ENCODE peak calls at places on chromosomes 4 and X, in six cellular contexts. C is transverse colon, I is suprapubic skin, G is stomach, O is GM12878, S is H1. D is an unnamed sample.
A peak's percentile ranks its signal among the peaks of the same experiment; 100 is the strongest.

GRCh38 chr4:76989391-76990061 is 40.0 kb downstream of the SEPTIN11 start:
- DNase-seq in S (no peak), I (no peak), C (peak; percentile 54), O (no peak), G (no peak), D (no peak)

GRCh38 chrX:2446815-2447214 is 54.0 kb downstream of the DHRSX start:
- DNase-seq in S (no peak), G (no peak), O (no peak), C (no peak), I (no peak), D (no peak)

GRCh38 chr4:54427826-54428225 is 198.7 kb downstream of the PDGFRA start:
- DNase-seq in I (no peak), O (no peak), G (no peak), C (no peak), S (no peak), D (no peak)

GRCh38 chr4:76745264-76745663 is 152.7 kb downstream of the SOWAHB start:
- DNase-seq in C (no peak), O (no peak), G (no peak), I (no peak), S (no peak), D (no peak)

GRCh38 chr4:5378002-5378401 is 326.7 kb downstream of the STK32B start:
- DNase-seq in G (no peak), I (peak; percentile 69), C (no peak), O (no peak), S (no peak), D (no peak)

GRCh38 chr4:7421356-7422097 is 13.2 kb downstream of the PSAPL1 start:
- DNase-seq in C (no peak), G (peak; percentile 24), O (no peak), I (peak; percentile 70), S (peak; percentile 30), D (peak; percentile 55)

GRCh38 chr4:183391204-183391603 is 53.2 kb upstream of the CDKN2AIP start:
- DNase-seq in I (no peak), S (no peak), C (no peak), G (no peak), O (no peak), D (no peak)

GRCh38 chr4:8267077-8267476 is 2.5 kb upstream of the HTRA3 start:
- DNase-seq in I (peak; percentile 89), G (peak; percentile 85), S (peak; percentile 83), O (no peak), C (peak; percentile 67), D (peak; percentile 90)

GRCh38 chr4:47640911-47641310 is 155.8 kb downstream of the ATP10D start:
- DNase-seq in S (no peak), I (no peak), C (no peak), O (no peak), G (no peak), D (no peak)

GRCh38 chrX:75273483-75273882 is 402 bp upstream of the UPRT start:
- DNase-seq in O (no peak), G (no peak), S (no peak), I (no peak), C (no peak), D (no peak)

GRCh38 chr4:84877051-84877833 is 89.2 kb downstream of the WDFY3 start:
- DNase-seq in S (no peak), I (no peak), G (no peak), O (no peak), C (no peak), D (no peak)

GRCh38 chr4:62644372-62644771 is 1444.2 kb downstream of the ADGRL3 start:
- DNase-seq in O (no peak), I (no peak), S (no peak), G (no peak), C (peak; percentile 10), D (no peak)

GRCh38 chr4:182574706-182575105 is 331.5 kb downstream of the TENM3 start:
- DNase-seq in C (no peak), I (no peak), G (no peak), O (no peak), S (no peak), D (no peak)

GRCh38 chr4:55884093-55884850 is 30.8 kb downstream of the EXOC1 start:
- DNase-seq in G (no peak), I (no peak), O (no peak), S (no peak), C (no peak), D (no peak)

GRCh38 chrX:69298466-69299140 is 133.3 kb upstream of the PJA1 start:
- DNase-seq in I (no peak), S (no peak), O (no peak), C (no peak), G (no peak), D (no peak)

GRCh38 chrX:77446029-77446585 is 1.1 kb upstream of the FGF16 start:
- DNase-seq in O (no peak), G (no peak), I (no peak), S (peak; percentile 82), C (peak; percentile 10), D (no peak)

GRCh38 chrX:55758033-55758432 is 40.5 kb downstream of the RRAGB start:
- DNase-seq in O (no peak), I (no peak), S (no peak), G (no peak), C (no peak), D (no peak)
- TF ChIP-seq POLR2AphosphoS5 in O (no peak), I (no peak), S (no peak), G (no peak), C (no peak), D (no peak)

DNA sequence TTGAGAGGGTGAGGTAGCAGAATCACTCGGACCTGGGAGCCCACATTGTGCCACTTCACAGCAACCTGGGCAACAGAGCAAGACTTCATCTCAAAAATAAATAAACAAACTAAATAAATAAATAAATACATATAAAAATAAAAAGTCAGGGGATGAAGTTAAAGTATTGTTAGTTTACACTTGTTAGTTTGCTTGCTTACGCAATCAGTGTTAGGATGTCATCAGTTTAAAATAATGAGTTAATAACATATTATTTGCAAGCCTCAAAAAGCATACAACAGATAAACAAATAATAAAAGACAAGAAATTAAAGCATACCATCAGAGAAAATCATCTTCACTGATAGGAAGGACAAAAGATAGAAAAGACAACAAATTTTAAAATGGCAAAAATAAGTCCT is 891.1 kb upstream of the PCDH7 start:
- DNase-seq in I (no peak), S (no peak), O (no peak), C (no peak), G (no peak), D (no peak)
- TF ChIP-seq EP300 in I (no peak), S (no peak), O (no peak), C (no peak), G (no peak), D (no peak)

GRCh38 chr4:110032603-110033002 is 119.9 kb downstream of the EGF start:
- DNase-seq in I (no peak), C (no peak), S (no peak), G (no peak), O (no peak), D (peak; percentile 71)
- TF ChIP-seq POLR2AphosphoS5 in I (no peak), C (no peak), S (no peak), G (no peak), O (no peak), D (no peak)

GRCh38 chr4:41103657-41104056 is 110.7 kb downstream of the APBB2 start:
- DNase-seq in G (no peak), I (no peak), S (no peak), O (no peak), C (no peak), D (no peak)
- TF ChIP-seq EP300 in G (no peak), I (no peak), S (no peak), O (no peak), C (no peak), D (no peak)

DNA sequence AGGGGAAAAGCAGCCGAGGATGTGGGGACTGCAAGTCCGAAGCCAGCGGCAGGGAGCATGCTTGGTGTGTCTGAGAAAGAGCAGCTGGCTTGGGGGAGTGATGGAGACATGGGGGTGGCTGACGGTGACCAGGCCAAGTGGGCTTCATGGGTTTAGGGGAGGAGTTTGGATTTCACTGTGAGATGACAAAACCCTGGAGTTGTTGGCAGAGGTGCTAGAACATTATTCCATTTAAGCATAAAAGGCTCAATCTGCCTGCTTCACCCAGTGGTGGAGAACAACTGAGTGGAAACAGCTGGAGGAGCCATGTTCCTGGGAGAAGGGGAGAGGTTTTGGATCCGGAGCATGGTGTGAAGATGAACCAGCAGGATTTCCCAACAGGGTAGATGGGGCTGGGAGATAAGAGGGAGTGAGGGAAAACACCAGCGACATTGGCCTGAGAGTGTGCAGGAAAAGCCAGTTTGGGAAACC is 318.0 kb upstream of the TAPT1 start:
- DNase-seq in G (no peak), C (no peak), I (peak; percentile 84), O (no peak), S (no peak), D (peak; percentile 78)
- TF ChIP-seq POLR2AphosphoS5 in G (no peak), C (no peak), I (no peak), O (no peak), S (no peak), D (peak; percentile 18)

GRCh38 chr4:2043396-2044118 is 15.6 kb upstream of the NAT8L start:
- DNase-seq in O (no peak), C (no peak), I (peak; percentile 67), S (peak; percentile 42), G (no peak), D (no peak)

GRCh38 chr4:2042947-2043395 is 16.2 kb upstream of the NAT8L start:
- DNase-seq in C (no peak), S (no peak), I (peak; percentile 67), O (no peak), G (no peak), D (no peak)

GRCh38 chr4:2040391-2041233 is 18.5 kb upstream of the NAT8L start:
- DNase-seq in C (no peak), G (no peak), S (peak; percentile 69), I (peak; percentile 63), O (no peak), D (no peak)

GRCh38 chr4:2042207-2042946 is 16.8 kb upstream of the NAT8L start:
- DNase-seq in G (peak; percentile 49), C (peak; percentile 41), I (peak; percentile 67), O (no peak), S (peak; percentile 69), D (no peak)

GRCh38 chr4:2041234-2042130 is 17.6 kb upstream of the NAT8L start:
- DNase-seq in G (peak; percentile 80), C (peak; percentile 86), O (peak; percentile 34), S (peak; percentile 98), I (peak; percentile 86), D (peak; percentile 82)
- TF ChIP-seq EP300 in G (no peak), C (no peak), O (no peak), S (no peak), I (no peak), D (no peak)

DNA sequence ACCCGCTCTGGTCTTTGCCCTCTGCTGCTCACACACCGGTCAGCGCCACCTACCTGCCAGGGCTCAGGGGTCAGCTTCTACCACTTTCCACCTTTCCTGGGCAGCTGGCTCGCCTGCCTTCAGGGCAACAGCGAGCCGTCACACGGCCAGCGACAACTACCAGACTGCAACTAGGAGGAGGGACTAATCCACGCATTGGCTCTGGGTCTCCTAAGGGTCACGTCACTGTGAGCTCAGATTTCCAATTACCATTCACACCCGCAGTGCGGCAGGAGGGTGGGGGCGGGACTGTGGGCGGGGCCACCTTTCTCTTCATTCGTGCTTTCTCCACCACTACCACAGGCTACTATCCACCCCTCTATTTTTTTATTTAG is at the start of gene BEX5:
- DNase-seq in S (no peak), O (no peak), I (no peak), G (peak; percentile 72), C (peak; percentile 68), D (peak; percentile 78)
- TF ChIP-seq POLR2AphosphoS5 in S (no peak), O (no peak), I (no peak), G (peak; percentile 86), C (no peak), D (peak; percentile 67)

D was measured in sigmoid colon.